ENCODE peak calls at places on chromosomes 16 and 17, in eight cellular contexts. One of them, this sample, is unnamed.
A peak's percentile ranks its signal among the peaks of the same experiment; 100 is the strongest.

GRCh38 chr17:82117139-82118090 is 19.4 kb upstream of the FASN start:
- DNase-seq in HepG2: peak; percentile 60
- DNase-seq in IMR-90: no peak
- DNase-seq in fibroblast of mammary gland: no peak
- DNase-seq in WTC11: no peak
- DNase-seq in mucosa of descending colon: no peak
- DNase-seq in AG10803: no peak
- DNase-seq in tibial artery: no peak
- DNase-seq in this sample: no peak

GRCh38 chr17:76925333-76925935 is 57.2 kb downstream of the MGAT5B start:
- DNase-seq in HepG2: no peak
- DNase-seq in WTC11: no peak
- DNase-seq in tibial artery: no peak
- DNase-seq in fibroblast of mammary gland: no peak
- DNase-seq in IMR-90: no peak
- DNase-seq in mucosa of descending colon: no peak
- DNase-seq in AG10803: no peak
- DNase-seq in this sample: no peak

GRCh38 chr17:78583091-78583490 is 5.9 kb upstream of the DNAH17 start:
- DNase-seq in tibial artery: no peak
- DNase-seq in IMR-90: no peak
- DNase-seq in AG10803: no peak
- DNase-seq in fibroblast of mammary gland: peak; percentile 26
- DNase-seq in WTC11: peak; percentile 52
- DNase-seq in mucosa of descending colon: no peak
- DNase-seq in HepG2: no peak
- DNase-seq in this sample: no peak

GRCh38 chr16:86363836-86364618 is 146.3 kb upstream of the FOXF1 start:
- DNase-seq in WTC11: no peak
- DNase-seq in AG10803: no peak
- DNase-seq in IMR-90: no peak
- DNase-seq in fibroblast of mammary gland: no peak
- DNase-seq in mucosa of descending colon: no peak
- DNase-seq in tibial artery: no peak
- DNase-seq in HepG2: no peak
- DNase-seq in this sample: no peak

GRCh38 chr17:47841488-47842308 is 625 bp upstream of the SCRN2 start:
- DNase-seq in tibial artery: no peak
- DNase-seq in WTC11: no peak
- DNase-seq in HepG2: no peak
- DNase-seq in mucosa of descending colon: no peak
- DNase-seq in IMR-90: no peak
- DNase-seq in fibroblast of mammary gland: no peak
- DNase-seq in AG10803: no peak
- DNase-seq in this sample: no peak

GRCh38 chr17:50129303-50129945 is 536 bp downstream of the SAMD14 start:
- DNase-seq in HepG2: no peak
- DNase-seq in mucosa of descending colon: no peak
- DNase-seq in tibial artery: peak; percentile 78
- DNase-seq in WTC11: no peak
- DNase-seq in AG10803: peak; percentile 63
- DNase-seq in IMR-90: peak; percentile 57
- DNase-seq in fibroblast of mammary gland: no peak
- DNase-seq in this sample: peak; percentile 53

GRCh38 chr16:67664258-67664657 is 2.3 kb downstream of the ENKD1 start:
- DNase-seq in fibroblast of mammary gland: no peak
- DNase-seq in HepG2: no peak
- DNase-seq in IMR-90: no peak
- DNase-seq in AG10803: no peak
- DNase-seq in mucosa of descending colon: no peak
- DNase-seq in tibial artery: no peak
- DNase-seq in WTC11: no peak
- DNase-seq in this sample: no peak

GRCh38 chr17:76585048-76585648 is 512 bp downstream of the ST6GALNAC2 start:
- DNase-seq in AG10803: no peak
- DNase-seq in IMR-90: no peak
- DNase-seq in tibial artery: no peak
- DNase-seq in WTC11: peak; percentile 35
- DNase-seq in mucosa of descending colon: no peak
- DNase-seq in fibroblast of mammary gland: no peak
- DNase-seq in HepG2: no peak
- DNase-seq in this sample: no peak

GRCh38 chr17:8555062-8555461 is 75.5 kb downstream of the MYH10 start:
- DNase-seq in WTC11: no peak
- DNase-seq in fibroblast of mammary gland: peak; percentile 24
- DNase-seq in mucosa of descending colon: no peak
- DNase-seq in HepG2: no peak
- DNase-seq in IMR-90: peak; percentile 47
- DNase-seq in tibial artery: no peak
- DNase-seq in AG10803: no peak
- DNase-seq in this sample: no peak

GRCh38 chr17:77948690-77949114 is 9.8 kb upstream of the TNRC6C start:
- DNase-seq in HepG2: peak; percentile 53
- DNase-seq in WTC11: no peak
- DNase-seq in fibroblast of mammary gland: peak; percentile 61
- DNase-seq in tibial artery: no peak
- DNase-seq in IMR-90: peak; percentile 59
- DNase-seq in AG10803: peak; percentile 54
- DNase-seq in mucosa of descending colon: no peak
- DNase-seq in this sample: peak; percentile 29

GRCh38 chr16:50938923-50939322 is 197.0 kb downstream of the CYLD start:
- DNase-seq in WTC11: no peak
- DNase-seq in tibial artery: no peak
- DNase-seq in fibroblast of mammary gland: no peak
- DNase-seq in AG10803: no peak
- DNase-seq in mucosa of descending colon: no peak
- DNase-seq in HepG2: peak; percentile 10
- DNase-seq in IMR-90: no peak
- DNase-seq in this sample: no peak

GRCh38 chr16:102060-102855 is 24.2 kb downstream of the MPG start:
- DNase-seq in WTC11: no peak
- DNase-seq in tibial artery: peak; percentile 98
- DNase-seq in fibroblast of mammary gland: peak; percentile 75
- DNase-seq in HepG2: no peak
- DNase-seq in IMR-90: peak; percentile 31
- DNase-seq in AG10803: no peak
- DNase-seq in mucosa of descending colon: no peak
- DNase-seq in this sample: no peak

GRCh38 chr16:12186774-12187335 is 210.3 kb downstream of the SNX29 start:
- DNase-seq in IMR-90: peak; percentile 49
- DNase-seq in AG10803: no peak
- DNase-seq in tibial artery: no peak
- DNase-seq in mucosa of descending colon: no peak
- DNase-seq in WTC11: no peak
- DNase-seq in fibroblast of mammary gland: peak; percentile 87
- DNase-seq in HepG2: no peak
- DNase-seq in this sample: no peak

GRCh38 chr17:79905832-79906231 is 66.6 kb upstream of the CBX4 start:
- DNase-seq in fibroblast of mammary gland: no peak
- DNase-seq in WTC11: peak; percentile 26
- DNase-seq in AG10803: no peak
- DNase-seq in IMR-90: no peak
- DNase-seq in HepG2: peak; percentile 95
- DNase-seq in tibial artery: peak; percentile 53
- DNase-seq in mucosa of descending colon: no peak
- DNase-seq in this sample: no peak

GRCh38 chr16:23280483-23280967 is 21.6 kb upstream of the SCNN1B start:
- DNase-seq in tibial artery: no peak
- DNase-seq in fibroblast of mammary gland: no peak
- DNase-seq in HepG2: no peak
- DNase-seq in WTC11: no peak
- DNase-seq in mucosa of descending colon: no peak
- DNase-seq in IMR-90: no peak
- DNase-seq in AG10803: no peak
- DNase-seq in this sample: no peak

GRCh38 chr17:64343833-64344637 is 46.6 kb downstream of the PECAM1 start:
- DNase-seq in IMR-90: peak; percentile 90
- DNase-seq in AG10803: peak; percentile 69
- DNase-seq in mucosa of descending colon: peak; percentile 71
- DNase-seq in fibroblast of mammary gland: peak; percentile 91
- DNase-seq in HepG2: peak; percentile 74
- DNase-seq in tibial artery: peak; percentile 80
- DNase-seq in WTC11: no peak
- DNase-seq in this sample: no peak

GRCh38 chr17:82961366-82962162 is 117.8 kb upstream of the METRNL start:
- DNase-seq in mucosa of descending colon: peak; percentile 29
- DNase-seq in WTC11: no peak
- DNase-seq in IMR-90: no peak
- DNase-seq in tibial artery: peak; percentile 61
- DNase-seq in HepG2: no peak
- DNase-seq in AG10803: no peak
- DNase-seq in fibroblast of mammary gland: no peak
- DNase-seq in this sample: no peak

GRCh38 chr16:1641261-1641660 is 29.1 kb downstream of the CRAMP1 start:
- DNase-seq in HepG2: no peak
- DNase-seq in IMR-90: no peak
- DNase-seq in WTC11: no peak
- DNase-seq in mucosa of descending colon: no peak
- DNase-seq in fibroblast of mammary gland: no peak
- DNase-seq in AG10803: no peak
- DNase-seq in tibial artery: no peak
- DNase-seq in this sample: no peak

GRCh38 chr16:13999071-13999894 is 71.8 kb upstream of the MRTFB start:
- DNase-seq in IMR-90: no peak
- DNase-seq in WTC11: no peak
- DNase-seq in tibial artery: no peak
- DNase-seq in fibroblast of mammary gland: no peak
- DNase-seq in HepG2: no peak
- DNase-seq in mucosa of descending colon: no peak
- DNase-seq in AG10803: no peak
- DNase-seq in this sample: no peak

GRCh38 chr17:71905632-71906031 is 215.2 kb upstream of the SOX9 start:
- DNase-seq in IMR-90: no peak
- DNase-seq in fibroblast of mammary gland: no peak
- DNase-seq in HepG2: no peak
- DNase-seq in WTC11: no peak
- DNase-seq in tibial artery: no peak
- DNase-seq in AG10803: no peak
- DNase-seq in mucosa of descending colon: no peak
- DNase-seq in this sample: no peak

GRCh38 chr17:30559656-30560055 is 82.4 kb downstream of the GOSR1 start:
- DNase-seq in IMR-90: no peak
- DNase-seq in WTC11: no peak
- DNase-seq in AG10803: no peak
- DNase-seq in tibial artery: no peak
- DNase-seq in HepG2: no peak
- DNase-seq in mucosa of descending colon: no peak
- DNase-seq in fibroblast of mammary gland: no peak
- DNase-seq in this sample: no peak

DNA sequence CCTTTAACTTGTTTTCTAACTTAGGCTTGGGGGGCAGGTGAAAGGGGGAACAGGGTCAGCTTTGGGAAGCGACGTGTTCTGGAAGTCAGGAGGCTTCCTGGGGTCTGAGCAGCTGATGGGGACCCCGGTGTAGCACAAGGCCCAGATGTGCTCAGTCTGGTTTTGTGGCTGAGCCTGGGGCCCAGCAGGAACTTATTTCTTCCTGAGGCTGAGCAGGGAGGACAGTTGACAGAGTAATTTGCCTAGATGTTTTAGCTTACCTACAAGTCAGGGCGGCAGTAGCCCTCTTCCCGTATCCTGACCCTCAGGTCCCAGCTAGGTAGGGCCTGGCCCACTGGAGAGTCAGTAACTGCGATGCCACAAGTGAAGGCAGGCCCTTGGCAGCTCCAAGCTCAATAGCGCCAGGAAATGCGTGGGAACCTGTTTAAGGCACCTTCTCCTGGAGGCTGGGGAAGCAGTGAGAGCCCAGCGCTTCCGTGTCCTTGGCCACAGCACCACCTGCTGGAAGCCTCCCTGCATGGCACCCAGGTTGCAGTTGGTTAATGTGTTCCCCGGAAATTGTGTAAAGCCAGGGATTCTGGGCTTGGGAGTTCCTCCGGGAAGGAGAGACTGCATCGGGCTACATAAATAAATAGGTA is 5.2 kb downstream of the CCR7 start:
- DNase-seq in IMR-90: peak; percentile 94
- DNase-seq in AG10803: peak; percentile 93
- DNase-seq in fibroblast of mammary gland: peak; percentile 96
- DNase-seq in WTC11: peak; percentile 93
- DNase-seq in mucosa of descending colon: peak; percentile 88
- DNase-seq in tibial artery: peak; percentile 94
- DNase-seq in HepG2: peak; percentile 90
- DNase-seq in this sample: peak; percentile 95
- TF ChIP-seq CTCF in IMR-90: peak; percentile 99
- TF ChIP-seq CTCF in AG10803: peak; percentile 99
- TF ChIP-seq CTCF in fibroblast of mammary gland: peak; percentile 99
- TF ChIP-seq CTCF in WTC11: peak; percentile 96
- TF ChIP-seq CTCF in mucosa of descending colon: peak; percentile 97
- TF ChIP-seq CTCF in tibial artery: peak; percentile 96
- TF ChIP-seq CTCF in HepG2: peak; percentile 100
- TF ChIP-seq CTCF in this sample: peak; percentile 98

DNA sequence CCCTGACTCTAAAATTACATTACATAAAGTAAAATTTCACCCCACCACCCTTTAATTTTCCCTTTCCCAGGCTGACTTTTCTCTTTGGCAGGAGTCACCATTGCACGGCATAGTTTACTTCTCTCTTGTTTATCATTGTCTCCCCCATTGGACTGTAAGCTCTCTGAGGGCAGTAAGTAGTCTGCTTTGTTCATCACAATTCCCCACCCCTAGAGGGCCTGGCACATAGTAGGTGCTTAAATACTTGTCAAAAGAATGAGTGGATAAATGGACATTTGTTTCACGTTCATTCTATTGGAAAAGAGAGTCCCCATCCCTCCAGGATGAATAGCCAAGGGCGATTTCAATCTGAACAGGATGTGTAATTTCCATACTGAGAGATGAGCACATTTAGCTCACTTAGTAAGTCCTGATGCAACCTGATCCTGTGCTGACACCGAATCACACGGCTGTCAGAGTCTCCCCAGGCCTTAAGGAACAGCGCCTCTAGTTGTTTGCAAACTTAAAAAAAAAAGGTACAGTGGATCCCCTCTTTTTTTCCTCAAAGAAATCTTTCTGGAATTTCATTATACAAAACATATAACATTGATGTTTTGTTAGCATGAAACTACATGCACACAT is 54.0 kb downstream of the AKAP1 start:
- DNase-seq in mucosa of descending colon: no peak
- DNase-seq in WTC11: no peak
- DNase-seq in AG10803: no peak
- DNase-seq in fibroblast of mammary gland: peak; percentile 39
- DNase-seq in HepG2: no peak
- DNase-seq in IMR-90: peak; percentile 22
- DNase-seq in tibial artery: no peak
- DNase-seq in this sample: no peak
- TF ChIP-seq CTCF in mucosa of descending colon: no peak
- TF ChIP-seq CTCF in WTC11: no peak
- TF ChIP-seq CTCF in AG10803: no peak
- TF ChIP-seq CTCF in fibroblast of mammary gland: no peak
- TF ChIP-seq CTCF in HepG2: no peak
- TF ChIP-seq CTCF in IMR-90: no peak
- TF ChIP-seq CTCF in tibial artery: no peak
- TF ChIP-seq CTCF in this sample: no peak

GRCh38 chr16:57365826-57366536 is 6.3 kb upstream of the CX3CL1 start:
- DNase-seq in HepG2: no peak
- DNase-seq in AG10803: no peak
- DNase-seq in IMR-90: no peak
- DNase-seq in tibial artery: peak; percentile 48
- DNase-seq in fibroblast of mammary gland: no peak
- DNase-seq in WTC11: no peak
- DNase-seq in mucosa of descending colon: no peak
- DNase-seq in this sample: no peak
- TF ChIP-seq CTCF in HepG2: no peak
- TF ChIP-seq CTCF in AG10803: no peak
- TF ChIP-seq CTCF in IMR-90: no peak
- TF ChIP-seq CTCF in tibial artery: no peak
- TF ChIP-seq CTCF in fibroblast of mammary gland: no peak
- TF ChIP-seq CTCF in WTC11: no peak
- TF ChIP-seq CTCF in mucosa of descending colon: no peak
- TF ChIP-seq CTCF in this sample: no peak

GRCh38 chr17:38402897-38403296 is 25.4 kb upstream of the ARHGAP23 start:
- DNase-seq in IMR-90: no peak
- DNase-seq in WTC11: no peak
- DNase-seq in tibial artery: no peak
- DNase-seq in mucosa of descending colon: no peak
- DNase-seq in fibroblast of mammary gland: no peak
- DNase-seq in HepG2: no peak
- DNase-seq in AG10803: no peak
- DNase-seq in this sample: no peak
- TF ChIP-seq CTCF in IMR-90: no peak
- TF ChIP-seq CTCF in WTC11: no peak
- TF ChIP-seq CTCF in tibial artery: no peak
- TF ChIP-seq CTCF in mucosa of descending colon: no peak
- TF ChIP-seq CTCF in fibroblast of mammary gland: no peak
- TF ChIP-seq CTCF in HepG2: peak; percentile 44
- TF ChIP-seq CTCF in AG10803: peak; percentile 1
- TF ChIP-seq CTCF in this sample: no peak